ENCODE peak calls at places on chromosomes 2 and 18, in five cellular contexts. P is left lung; N is aorta; U is foreskin keratinocyte; I is CD4-positive, CD25-positive, alpha-beta regulatory T cell. H is an unnamed sample.

GRCh38 chr2:221673248-221673647 is 101.1 kb upstream of the EPHA4 start:
- DNase-seq in I (no peak), U (peak; percentile 83), P (no peak), N (no peak), H (no peak)

GRCh38 chr18:22828171-22828570 is 105.0 kb upstream of the RBBP8 start:
- DNase-seq in P (no peak), U (peak; percentile 96), N (no peak), I (no peak), H (no peak)

GRCh38 chr2:225534697-225535096 is 135.2 kb downstream of the NYAP2 start:
- DNase-seq in N (no peak), I (no peak), P (no peak), U (peak; percentile 78), H (no peak)

GRCh38 chr2:112924348-112924747 is 13.4 kb downstream of the IL37 start:
- DNase-seq in U (no peak), I (no peak), P (no peak), N (no peak), H (no peak)

GRCh38 chr2:197707316-197708213 is 2.4 kb downstream of the MARS2 start:
- DNase-seq in U (peak; percentile 52), N (no peak), P (no peak), I (peak; percentile 55), H (no peak)

GRCh38 chr2:63999049-63999448 is 20.2 kb downstream of the VPS54 start:
- DNase-seq in U (no peak), N (no peak), P (no peak), I (no peak), H (no peak)

GRCh38 chr2:28339516-28340175 is 53.0 kb upstream of the FOSL2 start:
- DNase-seq in U (no peak), N (peak; percentile 71), P (no peak), I (no peak), H (no peak)

GRCh38 chr2:236168110-236169067 is at the start of gene GBX2:
- DNase-seq in N (peak; percentile 67), U (peak; percentile 51), P (no peak), I (no peak), H (no peak)

GRCh38 chr18:8721716-8722115 is 16.4 kb downstream of the MTCL1 start:
- DNase-seq in U (peak; percentile 78), P (no peak), N (no peak), I (no peak), H (peak; percentile 33)

GRCh38 chr18:62518460-62519375 is 4.1 kb upstream of the ZCCHC2 start:
- DNase-seq in U (no peak), I (no peak), P (no peak), N (no peak), H (no peak)

GRCh38 chr2:72833084-72833714 is 7.4 kb upstream of the EXOC6B start:
- DNase-seq in P (no peak), N (no peak), U (no peak), I (peak; percentile 72), H (no peak)

GRCh38 chr2:21282515-21282898 is 158.7 kb downstream of the TDRD15 start:
- DNase-seq in I (no peak), U (no peak), P (no peak), N (no peak), H (no peak)

GRCh38 chr2:15638720-15639119 is 47.1 kb downstream of the DDX1 start:
- DNase-seq in I (no peak), N (no peak), P (no peak), U (peak; percentile 77), H (no peak)

GRCh38 chr2:27736031-27736889 is 35.3 kb upstream of the MRPL33 start:
- DNase-seq in P (no peak), I (no peak), N (no peak), U (no peak), H (no peak)

GRCh38 chr2:38835015-38835601 is 40.6 kb downstream of the DHX57 start:
- DNase-seq in I (peak; percentile 45), U (peak; percentile 17), P (no peak), N (no peak), H (no peak)

GRCh38 chr18:33682436-33682835 is 104.4 kb downstream of the ASXL3 start:
- DNase-seq in U (no peak), N (no peak), I (no peak), P (no peak), H (no peak)

GRCh38 chr2:36456227-36456788 is 100.7 kb downstream of the CRIM1 start:
- DNase-seq in U (no peak), I (no peak), N (peak; percentile 85), P (peak; percentile 66), H (no peak)

GRCh38 chr2:55883339-55883738 is 40.2 kb downstream of the EFEMP1 start:
- DNase-seq in P (no peak), U (no peak), N (no peak), I (no peak), H (no peak)

GRCh38 chr2:1997409-1997808 is 253.1 kb upstream of the PXDN start:
- DNase-seq in I (no peak), P (no peak), N (no peak), U (no peak), H (no peak)

GRCh38 chr2:178320011-178320410 is 125.7 kb downstream of the OSBPL6 start:
- DNase-seq in I (no peak), U (no peak), P (no peak), N (no peak), H (no peak)

GRCh38 chr2:136132840-136133570 is 15.1 kb upstream of the CXCR4 start:
- DNase-seq in U (no peak), P (no peak), I (no peak), N (no peak), H (no peak)

GRCh38 chr18:25239636-25240468 is 112.1 kb downstream of the ZNF521 start:
- DNase-seq in I (peak; percentile 1), N (no peak), P (no peak), U (no peak), H (no peak)

GRCh38 chr2:127145255-127145899 is 38.4 kb upstream of the BIN1 start:
- DNase-seq in N (no peak), P (no peak), I (no peak), U (no peak), H (no peak)

GRCh38 chr18:50654211-50654610 is 94.3 kb downstream of the MAPK4 start:
- DNase-seq in P (no peak), I (no peak), N (no peak), U (no peak), H (no peak)
- H3K27ac ChIP-seq in P (no peak overlapping the region), I (no peak overlapping the region), N (peak overlapping the region; percentile 15), U (no peak overlapping the region), H (no peak overlapping the region)

DNA sequence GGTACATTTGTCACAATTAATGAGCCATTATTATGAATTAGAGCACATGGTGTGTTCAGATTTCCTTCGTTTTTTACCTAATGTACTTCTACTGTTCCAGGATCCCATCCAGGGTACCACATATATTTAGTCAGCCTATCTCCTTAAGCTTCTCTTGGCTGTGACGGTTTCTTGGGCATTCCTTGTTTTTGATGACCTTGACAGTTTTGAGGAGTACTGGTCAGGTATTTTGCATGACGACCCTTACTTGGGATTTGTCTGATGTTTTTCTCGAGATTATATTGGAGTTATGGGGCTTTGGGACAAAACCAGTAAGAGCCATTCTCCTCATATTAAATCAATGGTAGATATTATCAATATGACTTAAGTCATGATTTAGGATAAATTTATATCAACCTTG is 10.2 kb upstream of the LRP2 start:
- DNase-seq in I (no peak), N (no peak), P (no peak), U (no peak), H (no peak)
- H3K27ac ChIP-seq in I (no peak overlapping the region), N (no peak overlapping the region), P (no peak overlapping the region), U (no peak overlapping the region), H (no peak overlapping the region)

GRCh38 chr2:54336136-54336976 is 80.3 kb upstream of the TSPYL6 start:
- DNase-seq in N (no peak), U (peak; percentile 49), I (no peak), P (no peak), H (no peak)
- H3K27ac ChIP-seq in N (no peak overlapping the region), U (no peak overlapping the region), I (no peak overlapping the region), P (no peak overlapping the region), H (no peak overlapping the region)

GRCh38 chr18:11175266-11175947 is 26.0 kb upstream of the PIEZO2 start:
- DNase-seq in N (no peak), P (no peak), U (no peak), I (no peak), H (no peak)
- H3K27ac ChIP-seq in N (peak overlapping the region; percentile 86), P (no peak overlapping the region), U (no peak overlapping the region), I (no peak overlapping the region), H (no peak overlapping the region)

H was measured in PC-9.